ENCODE peak calls at places on chromosomes 2 and 18, in four cellular contexts. H is GM12864, W is COR-L47, S is SHP77. A is an unnamed sample.

GRCh38 chr2:64263315-64263714 is 119.1 kb upstream of the PELI1 start:
- DNase-seq in W (no peak), H (no peak), S (no peak), A (no peak)

GRCh38 chr18:45764000-45764686 is 40.2 kb downstream of the SLC14A1 start:
- DNase-seq in H (no peak), W (no peak), S (no peak), A (no peak)

GRCh38 chr2:205408690-205409089 is 273.6 kb upstream of the NRP2 start:
- DNase-seq in W (no peak), H (no peak), S (no peak), A (no peak)

GRCh38 chr2:157699806-157700205 is 71.1 kb upstream of the ACVR1C start:
- DNase-seq in W (no peak), S (no peak), H (no peak), A (no peak)

GRCh38 chr18:4142876-4143275 is 312.2 kb downstream of the DLGAP1 start:
- DNase-seq in H (no peak), W (no peak), S (no peak), A (no peak)

GRCh38 chr2:152352616-152353015 is 17.6 kb downstream of the FMNL2 start:
- DNase-seq in W (no peak), H (no peak), S (no peak), A (no peak)

GRCh38 chr2:28586864-28587263 is 91.0 kb downstream of the PLB1 start:
- DNase-seq in S (no peak), W (no peak), H (no peak), A (no peak)

GRCh38 chr2:64888591-64889309 is 100.4 kb upstream of the SLC1A4 start:
- DNase-seq in S (peak), W (peak), H (no peak), A (no peak)